ENCODE peak calls at places on chromosome 3, in nine cellular contexts. C, Q, J, A, V, B, H, P and M are unnamed samples.
A peak's percentile ranks its signal among the peaks of the same experiment; 100 is the strongest.

GRCh38 chr3:23823620-23824019 is 17.9 kb downstream of the UBE2E1 start:
- DNase-seq in H (no peak), B (no peak), A (no peak), Q (no peak), J (no peak), C (no peak), V (no peak), P (no peak), M (no peak)

GRCh38 chr3:131540821-131541220 is 38.0 kb upstream of the MRPL3 start:
- DNase-seq in A (no peak), V (no peak), Q (no peak), P (no peak), H (no peak), B (no peak), J (no peak), C (no peak), M (no peak)

GRCh38 chr3:53195602-53196574 is 34.9 kb downstream of the PRKCD start:
- DNase-seq in Q (peak; percentile 48), B (peak; percentile 33), H (no peak), J (peak; percentile 12), C (no peak), P (peak; percentile 71), A (peak; percentile 46), V (peak; percentile 59), M (no peak)

GRCh38 chr3:161859870-161860450 is 363.4 kb downstream of the OTOL1 start:
- DNase-seq in P (no peak), V (no peak), C (no peak), B (no peak), J (no peak), A (no peak), Q (no peak), H (no peak), M (no peak)

GRCh38 chr3:187858086-187858485 is 112.8 kb upstream of the BCL6 start:
- DNase-seq in Q (no peak), V (no peak), C (peak; percentile 48), B (peak; percentile 32), H (no peak), P (no peak), J (no peak), A (no peak), M (peak; percentile 69)

GRCh38 chr3:25872200-25872877 is 82.4 kb downstream of the OXSM start:
- DNase-seq in C (no peak), Q (no peak), P (no peak), A (no peak), B (no peak), J (no peak), V (no peak), H (no peak), M (no peak)

GRCh38 chr3:194993896-194994295 is 277.1 kb downstream of the XXYLT1 start:
- DNase-seq in Q (no peak), H (peak; percentile 6), J (no peak), P (peak; percentile 40), B (no peak), V (no peak), A (no peak), C (no peak), M (no peak)

GRCh38 chr3:117439812-117440211 is 730.2 kb downstream of the TUSC7 start:
- DNase-seq in A (no peak), B (peak; percentile 37), C (no peak), V (no peak), J (no peak), P (no peak), H (no peak), Q (peak; percentile 24), M (no peak)

GRCh38 chr3:197546307-197547085 is 9.3 kb downstream of the BDH1 start:
- DNase-seq in A (no peak), J (no peak), H (no peak), Q (no peak), P (no peak), B (no peak), C (no peak), V (no peak), M (no peak)

GRCh38 chr3:195164573-195165263 is 106.2 kb downstream of the XXYLT1 start:
- DNase-seq in H (no peak), P (no peak), V (no peak), J (no peak), Q (no peak), C (no peak), A (no peak), B (no peak), M (no peak)

GRCh38 chr3:20055020-20055775 is 15.0 kb downstream of the KAT2B start:
- DNase-seq in H (no peak), P (no peak), J (no peak), A (no peak), C (no peak), B (no peak), V (no peak), Q (no peak), M (no peak)

GRCh38 chr3:117611242-117611641 is 901.7 kb downstream of the TUSC7 start:
- DNase-seq in C (no peak), H (no peak), B (no peak), J (no peak), Q (no peak), P (no peak), V (no peak), A (no peak), M (no peak)

GRCh38 chr3:155131104-155131503 is 51.0 kb downstream of the MME start:
- DNase-seq in B (no peak), C (no peak), Q (no peak), J (no peak), H (no peak), A (peak; percentile 33), P (peak; percentile 67), V (no peak), M (no peak)

GRCh38 chr3:49675912-49676311 is 1.8 kb downstream of the APEH start:
- DNase-seq in Q (no peak), A (no peak), H (no peak), B (no peak), P (no peak), J (no peak), C (no peak), V (no peak), M (no peak)

DNA sequence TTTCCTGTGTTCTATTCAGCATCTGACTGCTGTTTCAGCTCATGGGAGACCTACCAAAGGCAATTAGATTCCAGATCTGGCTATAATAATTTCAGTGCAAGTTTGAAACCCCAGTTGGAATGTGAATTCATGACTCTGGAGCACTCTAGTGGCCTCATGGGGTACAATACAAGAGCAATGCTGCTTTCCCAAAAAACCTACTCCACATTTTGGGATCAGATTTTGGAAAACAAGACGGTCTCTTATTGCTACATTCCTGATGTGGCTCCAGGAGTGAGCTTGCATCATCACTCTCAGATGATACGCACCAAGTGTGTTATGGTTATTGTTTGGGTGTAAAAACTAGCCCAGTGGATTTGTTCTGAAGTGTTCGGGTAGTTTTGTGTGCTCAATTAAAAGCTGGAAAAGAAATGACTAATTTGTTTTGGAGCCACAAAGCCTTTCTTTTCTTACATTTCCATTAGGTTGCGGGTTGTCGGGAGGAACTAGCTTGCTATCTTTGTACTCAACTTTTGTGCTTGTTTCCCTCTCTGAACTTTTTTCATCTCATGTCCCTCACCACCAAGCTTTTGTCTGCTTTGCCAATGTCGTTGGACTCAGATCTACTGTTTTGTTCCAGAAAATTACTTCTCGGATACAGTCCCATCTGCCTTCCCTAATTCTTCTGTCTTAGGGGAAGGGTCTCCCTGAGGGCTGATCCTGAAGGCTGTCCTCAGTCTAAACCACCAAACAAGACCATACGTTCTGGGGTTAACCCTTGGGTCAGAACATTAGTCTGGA is 272.1 kb downstream of the BBX start:
- DNase-seq in V (no peak), P (no peak), C (peak; percentile 48), A (no peak), J (no peak), Q (no peak), B (peak; percentile 67), H (no peak), M (peak; percentile 16)
- TF ChIP-seq CTCF in V (no peak), P (no peak), C (peak; percentile 16), A (no peak), J (no peak), Q (no peak), B (peak; percentile 25), H (no peak), M (peak; percentile 14)

GRCh38 chr3:122947621-122948202 is 79.9 kb downstream of the SEMA5B start:
- DNase-seq in H (no peak), A (no peak), P (no peak), B (no peak), Q (no peak), V (no peak), C (no peak), J (no peak), M (no peak)
- H3K4me1 ChIP-seq in H (no peaks in the 10 kb centered on the region), A (peaks cover 42% of the 10 kb centered on the region), P (peaks cover 4% of the 10 kb centered on the region), B (no peaks in the 10 kb centered on the region), Q (peaks cover 5% of the 10 kb centered on the region), V (no peaks in the 10 kb centered on the region), C (no peaks in the 10 kb centered on the region), J (peaks cover 2% of the 10 kb centered on the region), M (no peaks in the 10 kb centered on the region)

GRCh38 chr3:45127130-45127822 is 18.9 kb downstream of the CDCP1 start:
- DNase-seq in C (no peak), V (no peak), B (no peak), J (no peak), H (no peak), Q (no peak), P (no peak), A (no peak), M (no peak)
- TF ChIP-seq POLR2A in C (no peak), V (no peak), B (no peak), J (no peak), H (no peak), Q (no peak), P (no peak), A (no peak), M (no peak)

DNA sequence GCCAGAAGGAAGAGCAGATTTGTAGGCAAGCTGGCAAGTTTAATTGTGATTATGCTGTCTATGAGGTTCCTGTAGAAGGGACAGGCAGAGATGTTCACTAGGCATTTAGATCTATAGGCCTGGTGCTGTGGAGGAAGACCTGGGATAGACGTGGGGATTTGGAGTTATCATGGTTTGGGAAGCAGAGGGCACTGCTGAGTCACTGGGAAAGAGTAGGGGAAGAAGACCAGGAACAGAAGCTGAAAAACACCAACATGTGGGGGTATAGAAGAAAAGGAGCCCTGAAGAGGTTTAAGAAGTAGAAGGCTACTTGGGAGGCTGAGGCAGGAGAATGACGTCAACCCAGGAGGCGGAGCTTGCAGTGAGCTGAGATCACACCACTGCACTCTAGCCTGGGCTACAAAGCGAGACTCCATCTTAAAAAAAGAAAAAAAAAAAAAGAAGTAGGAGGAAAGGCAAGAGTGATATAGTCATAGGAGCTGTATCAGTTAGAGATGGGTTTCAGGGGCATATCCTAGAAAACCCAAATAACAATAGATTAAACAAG is 19.3 kb downstream of the GRK7 start:
- DNase-seq in V (no peak), B (no peak), P (no peak), C (no peak), H (no peak), A (no peak), Q (no peak), J (peak; percentile 22), M (no peak)
- TF ChIP-seq CTCF in V (no peak), B (peak; percentile 10), P (no peak), C (peak; percentile 14), H (no peak), A (no peak), Q (no peak), J (peak; percentile 24), M (no peak)

DNA sequence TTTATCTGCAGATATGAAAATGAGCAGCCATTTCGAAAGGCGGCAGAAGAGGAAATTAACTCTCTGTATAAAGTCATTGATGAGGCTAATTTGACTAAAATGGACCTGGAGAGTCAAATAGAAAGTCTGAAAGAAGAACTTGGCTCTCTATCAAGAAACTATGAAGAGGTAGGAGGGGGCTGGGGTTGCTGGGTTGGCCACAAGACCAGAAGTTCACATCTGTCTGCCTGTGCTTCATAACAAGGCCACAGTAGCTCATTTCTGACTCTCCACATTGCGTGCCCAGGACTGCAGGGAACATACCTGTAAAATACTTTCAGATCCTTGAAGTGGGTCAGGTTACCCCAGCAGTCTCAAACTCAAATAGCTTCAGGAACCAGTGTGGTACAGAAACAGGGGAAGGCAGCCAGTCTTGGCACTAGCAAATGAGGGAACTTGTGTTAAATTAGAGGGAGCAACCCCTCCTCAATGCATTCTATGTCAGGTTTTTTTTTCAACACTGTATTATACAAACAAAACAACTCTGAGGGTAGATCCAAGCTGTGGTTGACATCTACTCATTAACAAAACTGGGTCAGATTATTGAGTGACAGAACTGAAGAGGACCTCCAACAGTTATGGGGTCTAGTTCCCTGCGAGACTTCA is 48.7 kb downstream of the BFSP2 start:
- DNase-seq in A (no peak), C (no peak), Q (peak; percentile 29), P (peak; percentile 84), J (no peak), V (no peak), H (no peak), B (no peak), M (no peak)
- H3K4me1 ChIP-seq in A (no peaks in the 10 kb centered on the region), C (no peaks in the 10 kb centered on the region), Q (peaks cover 6% of the 10 kb centered on the region), P (no peaks in the 10 kb centered on the region), J (no peaks in the 10 kb centered on the region), V (peaks cover 5% of the 10 kb centered on the region), H (no peaks in the 10 kb centered on the region), B (peaks cover 6% of the 10 kb centered on the region), M (no peaks in the 10 kb centered on the region)